ENCODE peak calls at places on chromosomes 3 and 15, in seven cellular contexts. E is adrenal gland, A is ACHN, Z is fibroblast of mammary gland, K is psoas muscle, G is kidney glomerular epithelial cell, J is RCC 7860. L is an unnamed sample.

GRCh38 chr3:55906896-55907295 is 419.8 kb upstream of the WNT5A start:
- DNase-seq in E (peak; percentile 17), A (no peak), Z (no peak), K (no peak), G (no peak), J (no peak), L (no peak)

GRCh38 chr3:170992854-170993253 is 33.7 kb downstream of the SLC2A2 start:
- DNase-seq in E (no peak), A (no peak), Z (peak; percentile 58), K (no peak), G (no peak), J (peak; percentile 19), L (peak; percentile 44)

GRCh38 chr3:194386066-194386465 is 13.0 kb downstream of the GP5 start:
- DNase-seq in E (no peak), A (no peak), Z (no peak), K (no peak), G (no peak), J (no peak), L (no peak)

GRCh38 chr3:12730511-12731234 is 28.4 kb downstream of the TMEM40 start:
- DNase-seq in E (no peak), A (peak; percentile 53), Z (peak; percentile 11), K (no peak), G (peak; percentile 37), J (peak; percentile 64), L (peak; percentile 52)

GRCh38 chr3:181797431-181797830 is 85.7 kb downstream of the SOX2 start:
- DNase-seq in E (no peak), A (no peak), Z (no peak), K (no peak), G (no peak), J (no peak), L (no peak)

GRCh38 chr3:124787490-124788195 is 57.4 kb downstream of the UMPS start:
- DNase-seq in E (no peak), A (no peak), Z (peak; percentile 65), K (no peak), G (no peak), J (no peak), L (no peak)

GRCh38 chr15:59191855-59192237 is 14.8 kb upstream of the LDHAL6B start:
- DNase-seq in E (no peak), A (peak; percentile 94), Z (peak; percentile 97), K (no peak), G (peak; percentile 75), J (peak; percentile 90), L (peak; percentile 87)

GRCh38 chr3:111737712-111738097 is 121.4 kb upstream of the PHLDB2 start:
- DNase-seq in E (peak; percentile 60), A (peak; percentile 40), Z (peak; percentile 96), K (no peak), G (peak; percentile 69), J (peak; percentile 91), L (peak; percentile 56)

L was measured in Caki2.